ENCODE peak calls at places on chromosomes 4 and X, in five cellular contexts. V, W, G, R and P are unnamed samples.
A peak's percentile ranks its signal among the peaks of the same experiment; 100 is the strongest.

GRCh38 chr4:53321151-53321987 is 44.5 kb downstream of the SCFD2 start:
- ATAC-seq in R (no peak), V (no peak), G (no peak), W (no peak), P (no peak)

GRCh38 chr4:112280657-112281056 is 5.0 kb downstream of the TIFA start:
- ATAC-seq in R (no peak), W (no peak), V (no peak), G (no peak), P (no peak)

GRCh38 chr4:83272900-83273299 is 11.7 kb downstream of the COQ2 start:
- ATAC-seq in V (no peak), R (peak; percentile 80), W (no peak), G (no peak), P (no peak)

GRCh38 chrX:156002517-156002916 is 5.0 kb downstream of the IL9R start:
- ATAC-seq in W (peak; percentile 75), R (no peak), V (no peak), G (no peak), P (no peak)

GRCh38 chr4:122742933-122743829 is 10.7 kb downstream of the BBS12 start:
- ATAC-seq in V (no peak), W (no peak), R (no peak), G (no peak), P (no peak)

GRCh38 chr4:1684756-1685603 is 867 bp upstream of the FAM53A start:
- ATAC-seq in R (peak; percentile 57), W (no peak), V (peak; percentile 20), G (peak; percentile 36), P (no peak)

GRCh38 chr4:56650259-56651070 is 30.6 kb downstream of the HOPX start:
- ATAC-seq in W (no peak), V (no peak), G (peak; percentile 62), R (no peak), P (no peak)

GRCh38 chr4:38193464-38193863 is 233.3 kb downstream of the PTTG2 start:
- ATAC-seq in R (no peak), G (no peak), W (no peak), V (no peak), P (no peak)

GRCh38 chr4:25098964-25099843 is 61.0 kb downstream of the SEPSECS start:
- ATAC-seq in R (no peak), G (no peak), V (peak; percentile 59), W (peak; percentile 61), P (peak; percentile 39)

GRCh38 chr4:5037553-5038551 is 13.4 kb upstream of the STK32B start:
- ATAC-seq in V (peak; percentile 64), W (peak; percentile 70), R (no peak), G (no peak), P (peak; percentile 82)

GRCh38 chr4:4289575-4289929 is 402 bp downstream of the LYAR start:
- ATAC-seq in V (peak; percentile 35), G (peak; percentile 50), W (peak; percentile 62), R (peak; percentile 39), P (peak; percentile 11)

GRCh38 chr4:1660948-1661677 is 23.0 kb downstream of the FAM53A start:
- ATAC-seq in G (peak; percentile 71), W (peak; percentile 19), R (no peak), V (no peak), P (no peak)

GRCh38 chr4:13171292-13172057 is 312.7 kb downstream of the RAB28 start:
- ATAC-seq in V (no peak), W (no peak), R (peak; percentile 32), G (no peak), P (no peak)

GRCh38 chrX:106726485-106727437 is at the start of gene RNF128:
- ATAC-seq in V (peak; percentile 74), G (peak; percentile 95), R (no peak), W (no peak), P (peak; percentile 48)

GRCh38 chr4:100079264-100079663 is 111.0 kb downstream of the DDIT4L start:
- ATAC-seq in V (no peak), R (peak; percentile 24), W (no peak), G (no peak), P (no peak)

GRCh38 chrX:17964871-17965270 is 103.8 kb upstream of the RAI2 start:
- ATAC-seq in G (no peak), W (no peak), V (no peak), R (no peak), P (no peak)

GRCh38 chrX:17967888-17968287 is 106.8 kb upstream of the RAI2 start:
- ATAC-seq in R (no peak), V (no peak), W (no peak), G (no peak), P (no peak)

DNA sequence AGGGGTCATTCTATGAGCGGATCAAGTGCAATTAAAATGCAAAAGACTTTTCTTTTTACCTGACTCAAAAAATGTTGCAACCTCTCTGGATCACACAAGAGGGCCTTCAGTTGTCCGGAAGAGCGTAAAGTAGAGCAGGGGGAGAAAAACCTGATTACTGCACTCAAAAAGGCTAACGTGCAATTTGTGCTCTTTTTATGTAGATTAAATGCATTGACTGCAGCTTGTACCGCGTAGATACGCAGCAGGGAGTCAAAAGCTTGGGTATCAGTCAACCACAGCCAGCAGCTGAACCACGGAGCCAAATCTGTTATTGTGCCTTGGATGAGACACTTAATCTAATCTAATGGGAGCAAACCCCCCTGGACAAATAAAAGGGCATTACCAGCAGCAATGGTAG is 107.3 kb upstream of the RAI2 start:
- ATAC-seq in G (no peak), R (no peak), W (no peak), V (no peak), P (no peak)
- TF ChIP-seq EP300 in G (no peak), R (no peak), W (no peak), V (no peak), P (no peak)

DNA sequence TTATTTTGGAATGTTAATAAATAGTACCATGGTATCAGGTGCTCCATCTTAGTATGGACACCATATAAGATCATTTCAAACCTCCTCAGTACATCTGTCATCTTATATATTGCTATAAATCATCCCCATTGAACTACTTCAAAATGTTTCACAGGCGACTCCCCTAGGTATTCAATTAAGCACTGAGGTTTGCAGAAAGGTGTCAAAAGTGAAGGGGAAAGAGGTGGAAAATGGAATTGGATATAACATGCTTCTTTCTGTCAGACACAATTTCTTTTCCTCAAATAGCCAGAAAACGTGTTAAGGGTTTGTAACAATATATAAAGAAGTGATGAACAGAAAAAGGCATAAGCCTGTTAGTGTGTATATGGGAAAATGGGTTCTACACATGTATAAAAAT is 325.5 kb downstream of the GRID2 start:
- ATAC-seq in R (no peak), W (no peak), V (no peak), G (no peak), P (no peak)
- TF ChIP-seq EP300 in R (no peak), W (no peak), V (no peak), G (no peak), P (no peak)

DNA sequence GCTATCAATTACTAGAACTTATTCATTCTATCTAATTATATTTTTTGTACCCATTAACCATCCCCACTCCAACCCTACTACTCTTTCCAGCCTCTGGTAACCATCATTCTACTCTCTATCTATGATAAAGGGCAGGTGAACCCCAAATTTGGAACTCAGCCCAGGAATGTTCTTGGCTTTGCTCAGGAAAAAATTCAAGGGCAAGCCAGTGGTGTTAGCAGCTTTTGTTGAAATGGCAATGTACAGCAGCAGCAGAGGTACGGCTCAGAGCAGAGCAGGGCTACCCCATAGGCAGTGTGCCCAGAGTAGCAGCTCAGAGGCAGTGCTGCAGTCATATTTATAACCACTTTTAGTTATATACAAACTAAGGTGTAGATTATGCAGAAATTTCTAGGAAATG is 138.2 kb downstream of the RNF150 start:
- ATAC-seq in W (no peak), R (no peak), V (no peak), G (no peak), P (peak; percentile 38)
- TF ChIP-seq EP300 in W (no peak), R (no peak), V (no peak), G (no peak), P (peak; percentile 13)

GRCh38 chr4:101191302-101192098 is 155.8 kb downstream of the PPP3CA start:
- ATAC-seq in V (peak; percentile 83), G (peak; percentile 68), W (no peak), R (no peak), P (peak; percentile 94)
- TF ChIP-seq EP300 in V (peak; percentile 50), G (no peak), W (no peak), R (no peak), P (no peak)

GRCh38 chr4:187999406-187999932 is 3.9 kb downstream of the ZFP42 start:
- ATAC-seq in G (no peak), W (no peak), V (no peak), R (no peak), P (no peak)
- TF ChIP-seq EP300 in G (no peak), W (no peak), V (no peak), R (no peak), P (no peak)

GRCh38 chrX:69165116-69165651 is at the start of gene PJA1:
- ATAC-seq in V (peak; percentile 70), G (peak; percentile 98), W (peak; percentile 97), R (peak; percentile 93), P (peak; percentile 96)
- TF ChIP-seq EP300 in V (no peak), G (no peak), W (no peak), R (no peak), P (no peak)

DNA sequence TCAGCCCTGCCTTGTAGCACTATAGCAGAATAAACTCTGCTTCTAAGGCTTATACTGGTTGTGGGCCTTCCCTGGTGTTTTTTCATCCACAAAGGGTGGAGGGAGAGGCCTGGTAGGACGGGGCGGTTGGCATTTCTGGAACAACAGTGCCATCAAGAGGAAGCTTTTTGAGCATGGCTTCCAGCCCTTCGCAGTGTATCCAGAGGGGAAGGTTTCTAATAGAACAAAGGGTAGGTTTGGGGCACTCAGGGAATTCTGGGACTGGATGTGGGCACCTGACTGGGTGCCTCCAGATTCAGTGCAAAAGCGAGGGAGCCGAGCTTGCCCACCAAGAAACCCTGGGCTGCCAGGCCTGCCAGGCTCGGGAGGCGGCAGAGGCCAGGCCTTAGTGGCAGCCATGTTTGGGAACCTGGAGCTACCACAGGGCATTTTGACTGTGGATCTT is 229.6 kb upstream of the AGTR2 start:
- ATAC-seq in W (peak; percentile 65), V (peak; percentile 90), G (peak; percentile 98), R (peak; percentile 77), P (peak; percentile 91)
- TF ChIP-seq EP300 in W (no peak), V (no peak), G (peak; percentile 29), R (no peak), P (no peak)

DNA sequence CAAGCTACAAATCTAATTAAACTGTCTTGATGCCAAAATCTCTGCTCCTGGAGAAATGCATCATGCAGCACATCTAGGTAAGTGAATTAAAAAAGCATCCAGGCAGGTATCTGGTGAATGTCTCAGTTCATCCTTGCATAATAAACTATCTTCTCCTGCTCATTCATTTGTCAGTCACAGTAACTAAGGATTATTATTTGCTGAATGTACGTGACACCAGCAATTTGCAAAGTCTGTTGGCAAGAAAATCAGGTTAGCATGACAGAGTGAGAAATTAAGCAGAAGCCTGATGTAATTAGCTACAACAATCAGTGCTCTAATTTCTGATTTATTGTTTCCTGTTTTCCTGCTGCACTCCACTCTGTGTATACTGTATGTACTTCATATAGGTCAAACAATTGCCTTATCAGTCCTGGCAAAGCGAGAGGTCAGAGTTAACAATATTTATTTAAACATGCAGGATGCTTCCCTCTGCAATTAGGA is 213.6 kb downstream of the FBXO8 start:
- ATAC-seq in G (no peak), R (no peak), W (no peak), V (no peak), P (no peak)
- TF ChIP-seq EP300 in G (no peak), R (no peak), W (no peak), V (no peak), P (no peak)